ENCODE peak calls at places on chromosomes 16 and 17, in six cellular contexts. G is NCI-H2081; F is activated CD4-positive, alpha-beta T cell treated with anti-CD3 and anti-CD28 coated beads, Interleukin-2, amount 10 ng/mL, durations not matched to agents 7 days and 5 days; X is iPS-NIHi11; L is NCI-H460; W is T1000. E is an unnamed sample.

GRCh38 chr16:89442990-89443726 is 47.2 kb downstream of the ANKRD11 start:
- DNase-seq in G (peak; percentile 44), F (no peak), X (peak; percentile 46), L (peak; percentile 51), W (no peak), E (no peak)

GRCh38 chr17:77332034-77332971 is 191.5 kb downstream of the SEC14L1 start:
- DNase-seq in G (no peak), F (peak; percentile 71), X (no peak), L (no peak), W (no peak), E (no peak)

GRCh38 chr17:64159051-64159590 is 29.2 kb upstream of the ERN1 start:
- DNase-seq in G (no peak), F (no peak), X (no peak), L (no peak), W (no peak), E (no peak)

GRCh38 chr17:36068524-36068923 is 4.5 kb downstream of the CCL18 start:
- DNase-seq in G (no peak), F (no peak), X (no peak), L (no peak), W (no peak), E (no peak)

GRCh38 chr16:20859699-20860098 is 40.5 kb downstream of the DCUN1D3 start:
- DNase-seq in G (no peak), F (no peak), X (no peak), L (no peak), W (no peak), E (no peak)

GRCh38 chr16:53080345-53081031 is 25.7 kb downstream of the CHD9 start:
- DNase-seq in G (no peak), F (no peak), X (peak; percentile 47), L (no peak), W (peak; percentile 50), E (peak; percentile 54)

GRCh38 chr17:560379-560935 is 154.2 kb downstream of the VPS53 start:
- DNase-seq in G (no peak), F (no peak), X (no peak), L (no peak), W (no peak), E (peak; percentile 23)

GRCh38 chr17:704111-704864 is 10.4 kb downstream of the VPS53 start:
- DNase-seq in G (no peak), F (no peak), X (no peak), L (no peak), W (no peak), E (no peak)

GRCh38 chr17:15364615-15365014 is 23.2 kb upstream of the TEKT3 start:
- DNase-seq in G (no peak), F (no peak), X (no peak), L (no peak), W (no peak), E (no peak)

GRCh38 chr17:49227436-49228261 is 2.9 kb downstream of the PHOSPHO1 start:
- DNase-seq in G (peak; percentile 65), F (peak; percentile 85), X (peak; percentile 82), L (peak; percentile 54), W (peak; percentile 33), E (peak; percentile 86)

GRCh38 chr17:39737761-39738567 is at the start of gene GRB7:
- DNase-seq in G (peak; percentile 95), F (no peak), X (peak; percentile 87), L (no peak), W (no peak), E (no peak)

GRCh38 chr17:81685108-81685507 is 1.3 kb downstream of the HGS start:
- DNase-seq in G (peak; percentile 46), F (no peak), X (no peak), L (no peak), W (peak; percentile 40), E (peak; percentile 98)

GRCh38 chr16:89004209-89004831 is 27.3 kb upstream of the CBFA2T3 start:
- DNase-seq in G (peak; percentile 2), F (no peak), X (no peak), L (no peak), W (no peak), E (no peak)

GRCh38 chr17:72393553-72393952 is 272.7 kb downstream of the SOX9 start:
- DNase-seq in G (no peak), F (no peak), X (no peak), L (peak; percentile 94), W (peak; percentile 54), E (peak; percentile 84)

GRCh38 chr17:2906907-2907306 is 110.7 kb downstream of the RAP1GAP2 start:
- DNase-seq in G (no peak), F (no peak), X (no peak), L (no peak), W (no peak), E (no peak)

GRCh38 chr17:14201595-14201994 is 35.1 kb downstream of the CDRT15 start:
- DNase-seq in G (no peak), F (peak; percentile 82), X (no peak), L (no peak), W (no peak), E (no peak)

GRCh38 chr17:69607162-69607834 is 192.8 kb downstream of the MAP2K6 start:
- DNase-seq in G (peak; percentile 89), F (peak; percentile 50), X (peak; percentile 65), L (peak; percentile 83), W (peak; percentile 71), E (peak; percentile 32)

GRCh38 chr17:1495265-1495664 is 2.8 kb upstream of the MYO1C start:
- DNase-seq in G (no peak), F (no peak), X (no peak), L (no peak), W (no peak), E (no peak)

GRCh38 chr17:49985310-49985990 is 9.6 kb downstream of the DLX3 start:
- DNase-seq in G (no peak), F (no peak), X (no peak), L (no peak), W (no peak), E (no peak)

GRCh38 chr17:55520402-55520801 is 9.2 kb upstream of the SMIM36 start:
- DNase-seq in G (no peak), F (no peak), X (no peak), L (no peak), W (no peak), E (no peak)

GRCh38 chr17:52170963-52171572 is 12.6 kb upstream of the CA10 start:
- DNase-seq in G (peak; percentile 68), F (no peak), X (peak; percentile 42), L (no peak), W (no peak), E (peak; percentile 42)

GRCh38 chr16:51382215-51382614 is 231.1 kb upstream of the SALL1 start:
- DNase-seq in G (no peak), F (no peak), X (no peak), L (no peak), W (no peak), E (no peak)

GRCh38 chr17:60720763-60721531 is 43.3 kb downstream of the BCAS3 start:
- DNase-seq in G (peak; percentile 59), F (peak; percentile 54), X (peak; percentile 59), L (peak; percentile 56), W (peak; percentile 59), E (peak; percentile 40)

GRCh38 chr17:8120520-8121443 is 2.5 kb upstream of the ALOXE3 start:
- DNase-seq in G (peak; percentile 67), F (peak; percentile 61), X (peak; percentile 64), L (peak; percentile 84), W (peak; percentile 62), E (no peak)

GRCh38 chr17:42201155-42201772 is 7.0 kb upstream of the GHDC start:
- DNase-seq in G (no peak), F (no peak), X (no peak), L (no peak), W (no peak), E (no peak)

GRCh38 chr16:2082171-2082982 is 34.6 kb downstream of the TSC2 start:
- DNase-seq in G (no peak), F (no peak), X (peak; percentile 74), L (no peak), W (no peak), E (no peak)